ENCODE peak calls at places on chromosomes 7 and 10, in seven cellular contexts. One of them, this sample, is unnamed.
A peak's percentile ranks its signal among the peaks of the same experiment; 100 is the strongest.

GRCh38 chr10:5014936-5015335 is 11.3 kb upstream of the AKR1C2 start:
- DNase-seq in stimulated activated CD8-positive, alpha-beta memory T cell treated with anti-CD3 and anti-CD28 coated beads, Interleukin-2, amount 100 ng/mL, for 48 hours: no peak
- DNase-seq in activated CD8-positive, alpha-beta T cell treated with anti-CD3 and anti-CD28 coated beads for 36 hours: no peak
- DNase-seq in activated naive CD4-positive, alpha-beta T cell: no peak
- DNase-seq in CD14-positive monocyte: no peak
- DNase-seq in C1 segment of cervical spinal cord: no peak
- DNase-seq in CD8-positive, alpha-beta memory T cell: no peak
- DNase-seq in this sample: peak; percentile 6

GRCh38 chr7:7577888-7578287 is 11.2 kb downstream of the MIOS start:
- DNase-seq in CD8-positive, alpha-beta memory T cell: no peak
- DNase-seq in stimulated activated CD8-positive, alpha-beta memory T cell treated with anti-CD3 and anti-CD28 coated beads, Interleukin-2, amount 100 ng/mL, for 48 hours: no peak
- DNase-seq in activated CD8-positive, alpha-beta T cell treated with anti-CD3 and anti-CD28 coated beads for 36 hours: no peak
- DNase-seq in activated naive CD4-positive, alpha-beta T cell: no peak
- DNase-seq in CD14-positive monocyte: no peak
- DNase-seq in C1 segment of cervical spinal cord: no peak
- DNase-seq in this sample: no peak

GRCh38 chr7:47520408-47520807 is 61.5 kb downstream of the TNS3 start:
- DNase-seq in activated CD8-positive, alpha-beta T cell treated with anti-CD3 and anti-CD28 coated beads for 36 hours: no peak
- DNase-seq in CD8-positive, alpha-beta memory T cell: no peak
- DNase-seq in activated naive CD4-positive, alpha-beta T cell: no peak
- DNase-seq in CD14-positive monocyte: no peak
- DNase-seq in stimulated activated CD8-positive, alpha-beta memory T cell treated with anti-CD3 and anti-CD28 coated beads, Interleukin-2, amount 100 ng/mL, for 48 hours: no peak
- DNase-seq in C1 segment of cervical spinal cord: no peak
- DNase-seq in this sample: peak; percentile 87

GRCh38 chr7:27148776-27149641 is 1.4 kb upstream of the HOXA6 start:
- DNase-seq in activated CD8-positive, alpha-beta T cell treated with anti-CD3 and anti-CD28 coated beads for 36 hours: no peak
- DNase-seq in CD8-positive, alpha-beta memory T cell: no peak
- DNase-seq in C1 segment of cervical spinal cord: no peak
- DNase-seq in CD14-positive monocyte: peak; percentile 34
- DNase-seq in stimulated activated CD8-positive, alpha-beta memory T cell treated with anti-CD3 and anti-CD28 coated beads, Interleukin-2, amount 100 ng/mL, for 48 hours: no peak
- DNase-seq in activated naive CD4-positive, alpha-beta T cell: no peak
- DNase-seq in this sample: peak; percentile 64

GRCh38 chr10:21926358-21926890 is 77.1 kb downstream of the DNAJC1 start:
- DNase-seq in activated CD8-positive, alpha-beta T cell treated with anti-CD3 and anti-CD28 coated beads for 36 hours: no peak
- DNase-seq in stimulated activated CD8-positive, alpha-beta memory T cell treated with anti-CD3 and anti-CD28 coated beads, Interleukin-2, amount 100 ng/mL, for 48 hours: no peak
- DNase-seq in CD8-positive, alpha-beta memory T cell: no peak
- DNase-seq in activated naive CD4-positive, alpha-beta T cell: no peak
- DNase-seq in C1 segment of cervical spinal cord: no peak
- DNase-seq in CD14-positive monocyte: no peak
- DNase-seq in this sample: peak; percentile 39

GRCh38 chr10:122342293-122343134 is 32.0 kb upstream of the PLEKHA1 start:
- DNase-seq in CD8-positive, alpha-beta memory T cell: peak; percentile 55
- DNase-seq in activated naive CD4-positive, alpha-beta T cell: peak; percentile 3
- DNase-seq in stimulated activated CD8-positive, alpha-beta memory T cell treated with anti-CD3 and anti-CD28 coated beads, Interleukin-2, amount 100 ng/mL, for 48 hours: peak; percentile 14
- DNase-seq in activated CD8-positive, alpha-beta T cell treated with anti-CD3 and anti-CD28 coated beads for 36 hours: peak; percentile 74
- DNase-seq in C1 segment of cervical spinal cord: peak; percentile 49
- DNase-seq in CD14-positive monocyte: no peak
- DNase-seq in this sample: peak; percentile 71

GRCh38 chr10:114623661-114624294 is 34.3 kb downstream of the ABLIM1 start:
- DNase-seq in stimulated activated CD8-positive, alpha-beta memory T cell treated with anti-CD3 and anti-CD28 coated beads, Interleukin-2, amount 100 ng/mL, for 48 hours: no peak
- DNase-seq in CD14-positive monocyte: no peak
- DNase-seq in CD8-positive, alpha-beta memory T cell: no peak
- DNase-seq in C1 segment of cervical spinal cord: no peak
- DNase-seq in activated CD8-positive, alpha-beta T cell treated with anti-CD3 and anti-CD28 coated beads for 36 hours: no peak
- DNase-seq in activated naive CD4-positive, alpha-beta T cell: no peak
- DNase-seq in this sample: peak; percentile 90

GRCh38 chr7:57400531-57401155 is 49.3 kb upstream of the ZNF716 start:
- DNase-seq in activated naive CD4-positive, alpha-beta T cell: no peak
- DNase-seq in CD14-positive monocyte: no peak
- DNase-seq in CD8-positive, alpha-beta memory T cell: no peak
- DNase-seq in C1 segment of cervical spinal cord: no peak
- DNase-seq in activated CD8-positive, alpha-beta T cell treated with anti-CD3 and anti-CD28 coated beads for 36 hours: no peak
- DNase-seq in stimulated activated CD8-positive, alpha-beta memory T cell treated with anti-CD3 and anti-CD28 coated beads, Interleukin-2, amount 100 ng/mL, for 48 hours: no peak
- DNase-seq in this sample: no peak

GRCh38 chr10:11018426-11018818 is 750 bp downstream of the CELF2 start:
- DNase-seq in CD14-positive monocyte: no peak
- DNase-seq in C1 segment of cervical spinal cord: peak; percentile 56
- DNase-seq in activated CD8-positive, alpha-beta T cell treated with anti-CD3 and anti-CD28 coated beads for 36 hours: peak; percentile 22
- DNase-seq in CD8-positive, alpha-beta memory T cell: no peak
- DNase-seq in stimulated activated CD8-positive, alpha-beta memory T cell treated with anti-CD3 and anti-CD28 coated beads, Interleukin-2, amount 100 ng/mL, for 48 hours: no peak
- DNase-seq in activated naive CD4-positive, alpha-beta T cell: no peak
- DNase-seq in this sample: no peak

GRCh38 chr7:69799048-69799697 is 200.9 kb downstream of the AUTS2 start:
- DNase-seq in activated naive CD4-positive, alpha-beta T cell: no peak
- DNase-seq in stimulated activated CD8-positive, alpha-beta memory T cell treated with anti-CD3 and anti-CD28 coated beads, Interleukin-2, amount 100 ng/mL, for 48 hours: no peak
- DNase-seq in activated CD8-positive, alpha-beta T cell treated with anti-CD3 and anti-CD28 coated beads for 36 hours: no peak
- DNase-seq in C1 segment of cervical spinal cord: no peak
- DNase-seq in CD8-positive, alpha-beta memory T cell: no peak
- DNase-seq in CD14-positive monocyte: no peak
- DNase-seq in this sample: no peak